ENCODE peak calls at places on chromosomes 13 and 19, in ten cellular contexts. I, J, E, O, X, K, M, U, Q and B are unnamed samples.
A peak's percentile ranks its signal among the peaks of the same experiment; 100 is the strongest.

GRCh38 chr13:62171697-62172096 is 756.0 kb upstream of the PCDH20 start:
- DNase-seq in X (no peak), Q (no peak), K (no peak), M (no peak), I (no peak), E (no peak), U (no peak), O (no peak), J (no peak), B (no peak)

GRCh38 chr13:24802074-24802473 is 38.1 kb downstream of the RNF17 start:
- DNase-seq in X (no peak), I (no peak), J (no peak), E (no peak), U (no peak), O (no peak), K (no peak), Q (no peak), M (no peak), B (no peak)

GRCh38 chr19:10503002-10503789 is at the start of gene KEAP1:
- DNase-seq in I (peak; percentile 40), Q (peak; percentile 84), M (peak; percentile 26), X (peak; percentile 58), O (peak; percentile 35), J (peak; percentile 67), E (no peak), K (no peak), U (peak; percentile 57), B (no peak)

GRCh38 chr19:49687566-49688316 is 1.7 kb upstream of the ADM5 start:
- DNase-seq in E (no peak), X (no peak), K (no peak), M (no peak), I (peak; percentile 51), Q (no peak), J (no peak), O (peak; percentile 31), U (no peak), B (no peak)

GRCh38 chr19:10921909-10922637 is 6.4 kb downstream of the YIPF2 start:
- DNase-seq in U (peak; percentile 62), O (no peak), I (no peak), J (no peak), Q (no peak), E (no peak), M (no peak), X (no peak), K (no peak), B (no peak)

GRCh38 chr13:38951525-38952313 is 38.9 kb downstream of the STOML3 start:
- DNase-seq in I (peak; percentile 78), Q (no peak), J (peak; percentile 85), M (peak; percentile 49), O (no peak), X (no peak), E (no peak), K (peak; percentile 58), U (no peak), B (no peak)

GRCh38 chr13:36712785-36713184 is 39.0 kb downstream of the SERTM1 start:
- DNase-seq in X (no peak), K (no peak), Q (peak; percentile 7), U (no peak), E (peak; percentile 2), O (peak; percentile 18), I (no peak), J (no peak), M (peak; percentile 26), B (no peak)

GRCh38 chr13:87669379-87669978 is 1.7 kb upstream of the SLITRK5 start:
- DNase-seq in E (no peak), Q (peak; percentile 27), I (peak; percentile 6), X (no peak), J (no peak), K (no peak), M (peak; percentile 20), U (peak; percentile 65), O (peak; percentile 59), B (no peak)

GRCh38 chr19:11420429-11420893 is 1.3 kb upstream of the RGL3 start:
- DNase-seq in K (no peak), O (no peak), M (peak; percentile 61), Q (no peak), I (no peak), U (no peak), E (no peak), X (no peak), J (no peak), B (no peak)

GRCh38 chr13:76853481-76853880 is 32.7 kb downstream of the KCTD12 start:
- DNase-seq in I (peak; percentile 81), X (no peak), J (no peak), Q (no peak), O (peak; percentile 65), M (peak; percentile 11), K (no peak), E (no peak), U (no peak), B (no peak)

GRCh38 chr19:35510626-35510964 is 2.9 kb downstream of the DMKN start:
- DNase-seq in K (no peak), O (no peak), U (no peak), Q (no peak), X (no peak), E (no peak), J (no peak), M (no peak), I (no peak), B (no peak)

GRCh38 chr19:7191946-7192691 is 102.1 kb downstream of the INSR start:
- DNase-seq in Q (no peak), U (no peak), I (no peak), E (no peak), O (no peak), M (no peak), J (peak; percentile 19), K (no peak), X (no peak), B (no peak)

GRCh38 chr13:92135509-92135908 is 737.1 kb downstream of the GPC5 start:
- DNase-seq in Q (no peak), U (no peak), K (no peak), O (no peak), I (no peak), X (no peak), M (no peak), E (no peak), J (no peak), B (no peak)

GRCh38 chr13:107927557-107927956 is 287.8 kb downstream of the LIG4 start:
- DNase-seq in X (no peak), U (no peak), K (no peak), O (no peak), J (no peak), I (no peak), E (no peak), Q (no peak), M (no peak), B (no peak)

GRCh38 chr19:10260141-10260584 is 8.1 kb downstream of the MRPL4 start:
- DNase-seq in J (no peak), K (no peak), Q (no peak), E (no peak), O (peak; percentile 56), U (no peak), X (no peak), I (no peak), M (no peak), B (no peak)

GRCh38 chr13:110538632-110539031 is 22.9 kb downstream of the RAB20 start:
- DNase-seq in I (no peak), M (peak; percentile 77), J (peak; percentile 45), Q (no peak), E (no peak), O (no peak), X (no peak), U (no peak), K (no peak), B (no peak)

GRCh38 chr13:97849305-97849704 is 104.2 kb upstream of the IPO5 start:
- DNase-seq in E (peak; percentile 3), J (no peak), I (peak; percentile 66), K (no peak), U (peak; percentile 44), M (peak; percentile 43), Q (peak; percentile 15), X (no peak), O (peak; percentile 75), B (no peak)
- TF ChIP-seq CTCF in E (peak; percentile 53), J (no peak), I (peak; percentile 31), K (no peak), U (peak; percentile 71), M (peak; percentile 47), Q (peak; percentile 58), X (no peak), O (peak; percentile 70), B (peak; percentile 14)

GRCh38 chr13:95552539-95553270 is at the start of gene CLDN10:
- DNase-seq in M (no peak), E (no peak), Q (peak; percentile 93), I (no peak), J (no peak), K (no peak), X (peak; percentile 63), O (no peak), U (no peak), B (no peak)
- TF ChIP-seq CTCF in M (no peak), E (no peak), Q (peak; percentile 28), I (peak; percentile 32), J (no peak), K (no peak), X (peak; percentile 55), O (no peak), U (no peak), B (no peak)

DNA sequence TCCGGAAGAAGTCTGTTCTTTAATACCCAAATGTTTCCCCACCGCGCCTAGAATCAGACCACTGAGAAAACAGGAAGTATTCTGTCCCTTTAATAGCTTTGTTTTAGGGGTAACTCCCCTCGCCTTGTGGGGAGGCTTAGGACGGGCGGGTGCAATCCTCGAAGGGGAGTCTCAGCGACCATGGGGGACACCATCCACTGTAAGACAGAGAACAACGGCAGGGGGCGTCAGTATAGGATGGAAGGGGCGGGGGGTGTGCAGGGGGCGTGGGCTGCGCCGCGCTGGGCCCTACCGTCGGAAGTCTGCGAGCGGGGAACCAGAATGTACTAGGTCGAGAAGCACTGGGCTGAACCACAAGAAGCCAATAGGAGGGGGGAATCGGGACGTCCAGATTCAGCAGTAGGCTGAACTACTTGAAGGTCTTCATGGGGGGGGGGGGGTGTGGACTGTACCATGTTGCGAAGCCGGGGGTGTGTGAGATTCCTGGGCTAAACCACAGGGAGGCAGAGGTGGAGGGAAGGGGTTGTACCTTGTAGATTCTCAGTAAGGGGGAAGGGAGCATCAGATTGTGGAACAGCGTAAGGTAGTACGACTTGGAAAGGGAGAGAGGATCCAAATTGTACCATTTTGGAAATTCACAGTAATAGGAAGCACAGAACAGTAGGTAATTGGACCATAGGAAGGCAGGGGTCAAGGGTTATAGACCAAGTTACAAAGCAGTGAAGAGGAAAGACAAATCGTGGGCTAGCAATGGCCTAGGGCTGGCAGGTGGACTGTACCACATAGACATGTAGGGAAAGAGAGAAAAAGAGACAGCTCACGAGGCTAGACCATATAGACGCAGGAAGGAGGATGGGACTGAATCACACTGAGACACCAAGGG is 1.0 kb upstream of the DBP start:
- DNase-seq in X (peak; percentile 76), I (peak; percentile 89), Q (peak; percentile 93), O (peak; percentile 85), M (peak; percentile 99), J (peak; percentile 88), K (peak; percentile 89), E (peak; percentile 94), U (peak; percentile 91), B (peak; percentile 67)
- TF ChIP-seq CTCF in X (no peak), I (no peak), Q (peak; percentile 44), O (no peak), M (no peak), J (peak; percentile 11), K (no peak), E (peak; percentile 30), U (no peak), B (peak; percentile 5)

DNA sequence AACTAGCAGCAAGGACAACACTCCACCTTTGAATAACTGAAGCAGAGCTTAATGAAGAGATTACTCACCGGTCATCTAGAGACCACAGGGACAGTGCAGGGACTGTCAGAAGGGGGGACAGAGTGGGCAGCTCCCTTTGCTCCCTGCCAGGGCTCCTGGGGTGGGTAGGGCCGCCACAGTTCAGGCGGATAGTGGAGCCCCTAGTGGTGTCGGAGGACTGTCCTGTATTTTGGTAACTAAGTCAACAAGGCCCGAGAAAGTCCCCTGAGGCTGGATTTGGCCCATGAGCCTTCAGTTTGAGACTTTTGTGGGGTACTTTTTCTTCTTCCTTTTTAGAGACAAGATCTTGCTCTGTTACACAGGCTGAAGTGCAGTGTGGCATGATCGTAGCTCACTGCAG is 44.6 kb downstream of the GJA3 start:
- DNase-seq in M (no peak), E (no peak), O (no peak), U (peak; percentile 24), X (no peak), J (no peak), Q (no peak), K (no peak), I (no peak), B (no peak)
- TF ChIP-seq CTCF in M (no peak), E (no peak), O (no peak), U (peak; percentile 43), X (no peak), J (no peak), Q (no peak), K (no peak), I (no peak), B (no peak)